ENCODE peak calls at places on chromosome X, in six cellular contexts. One of them, this sample, is unnamed.

GRCh38 chrX:28178206-28178605 is 197.0 kb upstream of the DCAF8L1 start:
- DNase-seq in cardiac muscle cell: no peak
- DNase-seq in thyroid gland: no peak
- DNase-seq in IMR-90: no peak
- DNase-seq in right atrium auricular region: no peak
- DNase-seq in transverse colon: no peak
- DNase-seq in this sample: no peak

GRCh38 chrX:16462912-16463311 is 187.0 kb upstream of the S100G start:
- DNase-seq in cardiac muscle cell: peak; percentile 40
- DNase-seq in thyroid gland: no peak
- DNase-seq in IMR-90: peak; percentile 94
- DNase-seq in right atrium auricular region: no peak
- DNase-seq in transverse colon: no peak
- DNase-seq in this sample: no peak

GRCh38 chrX:10110984-10111363 is 45.8 kb upstream of the CLCN4 start:
- DNase-seq in cardiac muscle cell: no peak
- DNase-seq in thyroid gland: peak; percentile 2
- DNase-seq in IMR-90: no peak
- DNase-seq in right atrium auricular region: no peak
- DNase-seq in transverse colon: no peak
- DNase-seq in this sample: no peak

GRCh38 chrX:15567886-15568616 is 32.7 kb downstream of the ACE2 start:
- DNase-seq in cardiac muscle cell: peak; percentile 51
- DNase-seq in thyroid gland: no peak
- DNase-seq in IMR-90: no peak
- DNase-seq in right atrium auricular region: no peak
- DNase-seq in transverse colon: no peak
- DNase-seq in this sample: peak; percentile 2

GRCh38 chrX:146264763-146265375 is 447.2 kb downstream of the SLITRK2 start:
- DNase-seq in cardiac muscle cell: no peak
- DNase-seq in thyroid gland: no peak
- DNase-seq in IMR-90: no peak
- DNase-seq in right atrium auricular region: no peak
- DNase-seq in transverse colon: no peak
- DNase-seq in this sample: no peak

GRCh38 chrX:154097003-154097596 is 417 bp downstream of the MECP2 start:
- DNase-seq in cardiac muscle cell: peak; percentile 72
- DNase-seq in thyroid gland: peak; percentile 69
- DNase-seq in IMR-90: peak; percentile 51
- DNase-seq in right atrium auricular region: no peak
- DNase-seq in transverse colon: peak; percentile 69
- DNase-seq in this sample: peak; percentile 9

GRCh38 chrX:66751136-66751782 is 112.4 kb upstream of the EDA2R start:
- DNase-seq in cardiac muscle cell: no peak
- DNase-seq in thyroid gland: no peak
- DNase-seq in IMR-90: no peak
- DNase-seq in right atrium auricular region: no peak
- DNase-seq in transverse colon: no peak
- DNase-seq in this sample: no peak

GRCh38 chrX:111244238-111244750 is 26.0 kb downstream of the CAPN6 start:
- DNase-seq in cardiac muscle cell: peak; percentile 6
- DNase-seq in thyroid gland: no peak
- DNase-seq in IMR-90: peak; percentile 14
- DNase-seq in right atrium auricular region: no peak
- DNase-seq in transverse colon: no peak
- DNase-seq in this sample: no peak

GRCh38 chrX:150683112-150683511 is 10.1 kb upstream of the MTMR1 start:
- DNase-seq in cardiac muscle cell: no peak
- DNase-seq in thyroid gland: no peak
- DNase-seq in IMR-90: no peak
- DNase-seq in right atrium auricular region: no peak
- DNase-seq in transverse colon: no peak
- DNase-seq in this sample: no peak

GRCh38 chrX:97597954-97598353 is 714.2 kb downstream of the RPA4 start:
- DNase-seq in cardiac muscle cell: no peak
- DNase-seq in thyroid gland: no peak
- DNase-seq in IMR-90: no peak
- DNase-seq in right atrium auricular region: no peak
- DNase-seq in transverse colon: no peak
- DNase-seq in this sample: no peak

GRCh38 chrX:47568656-47569295 is 7.8 kb downstream of the ARAF start:
- DNase-seq in cardiac muscle cell: no peak
- DNase-seq in thyroid gland: no peak
- DNase-seq in IMR-90: no peak
- DNase-seq in right atrium auricular region: no peak
- DNase-seq in transverse colon: no peak
- DNase-seq in this sample: no peak
- TF ChIP-seq CTCF in cardiac muscle cell: peak; percentile 34
- TF ChIP-seq CTCF in thyroid gland: no peak
- TF ChIP-seq CTCF in IMR-90: peak; percentile 33
- TF ChIP-seq CTCF in right atrium auricular region: no peak
- TF ChIP-seq CTCF in transverse colon: peak; percentile 40
- TF ChIP-seq CTCF in this sample: peak; percentile 40

DNA sequence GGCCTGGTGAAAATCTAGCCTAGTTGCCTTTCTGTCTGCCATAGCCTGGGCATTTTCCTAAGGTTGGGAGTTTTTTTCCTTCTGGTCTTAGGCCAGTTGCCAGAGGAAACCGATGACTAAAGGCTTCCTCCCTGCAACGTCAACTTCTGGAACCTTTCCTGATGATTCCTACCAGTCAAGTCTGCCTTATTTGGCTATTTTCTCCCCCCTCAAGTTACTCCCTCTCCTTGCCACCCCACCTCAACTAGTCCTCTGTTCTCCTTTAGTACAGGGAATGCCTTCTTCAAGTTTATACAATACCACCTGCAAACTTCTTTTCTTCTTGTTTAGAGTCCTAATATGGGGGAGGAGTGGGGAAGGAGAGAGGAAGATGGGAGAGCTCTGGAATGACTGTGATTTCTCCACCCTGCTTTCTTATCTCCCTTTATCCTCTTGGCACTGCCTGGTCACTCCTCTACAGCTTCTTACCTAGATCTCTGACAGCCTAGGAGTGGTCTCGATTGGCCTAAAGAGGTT is 10.6 kb downstream of the MSN start:
- DNase-seq in cardiac muscle cell: peak; percentile 93
- DNase-seq in thyroid gland: no peak
- DNase-seq in IMR-90: peak; percentile 94
- DNase-seq in right atrium auricular region: peak; percentile 71
- DNase-seq in transverse colon: no peak
- DNase-seq in this sample: peak; percentile 76
- H3K4me1 ChIP-seq in cardiac muscle cell: peaks cover 13% of the 10 kb centered on the region
- H3K4me1 ChIP-seq in thyroid gland: peaks cover 89% of the 10 kb centered on the region
- H3K4me1 ChIP-seq in IMR-90: peaks cover 13% of the 10 kb centered on the region
- H3K4me1 ChIP-seq in right atrium auricular region: no peaks in the 10 kb centered on the region
- H3K4me1 ChIP-seq in transverse colon: no peaks in the 10 kb centered on the region
- H3K4me1 ChIP-seq in this sample: peaks cover 49% of the 10 kb centered on the region

GRCh38 chrX:124925681-124926080 is 394.0 kb upstream of the TEX13C start:
- DNase-seq in cardiac muscle cell: no peak
- DNase-seq in thyroid gland: no peak
- DNase-seq in IMR-90: no peak
- DNase-seq in right atrium auricular region: no peak
- DNase-seq in transverse colon: no peak
- DNase-seq in this sample: no peak

DNA sequence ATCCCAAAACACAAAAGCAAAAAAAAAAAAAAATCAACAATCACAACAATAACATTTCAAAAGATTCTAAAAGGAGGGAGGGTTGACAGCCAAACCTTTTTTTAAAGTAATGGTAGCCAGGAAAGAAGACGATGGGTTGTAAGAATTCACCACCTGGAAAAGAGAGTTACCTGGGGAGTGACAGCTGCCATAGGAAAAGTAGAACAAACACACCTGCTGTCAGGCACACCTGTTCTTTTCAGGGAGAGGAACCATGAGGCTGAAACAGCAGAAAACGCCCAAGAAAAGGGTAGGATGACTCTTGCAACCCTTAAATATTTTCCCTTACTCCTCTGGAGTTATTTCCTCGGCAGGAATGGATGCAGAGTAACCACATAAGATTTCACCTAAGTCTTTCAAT is 388.4 kb upstream of the TEX13C start:
- DNase-seq in cardiac muscle cell: no peak
- DNase-seq in thyroid gland: no peak
- DNase-seq in IMR-90: no peak
- DNase-seq in right atrium auricular region: no peak
- DNase-seq in transverse colon: no peak
- DNase-seq in this sample: no peak
- H3K27me3 ChIP-seq in cardiac muscle cell: no peaks in the 10 kb centered on the region
- H3K27me3 ChIP-seq in thyroid gland: no peaks in the 10 kb centered on the region
- H3K27me3 ChIP-seq in IMR-90: no peaks in the 10 kb centered on the region
- H3K27me3 ChIP-seq in right atrium auricular region: no peaks in the 10 kb centered on the region
- H3K27me3 ChIP-seq in transverse colon: no peaks in the 10 kb centered on the region
- H3K27me3 ChIP-seq in this sample: no peaks in the 10 kb centered on the region

GRCh38 chrX:108221481-108221880 is 129.9 kb downstream of the ATG4A start:
- DNase-seq in cardiac muscle cell: no peak
- DNase-seq in thyroid gland: no peak
- DNase-seq in IMR-90: no peak
- DNase-seq in right atrium auricular region: no peak
- DNase-seq in transverse colon: no peak
- DNase-seq in this sample: no peak
- TF ChIP-seq CTCF in cardiac muscle cell: no peak
- TF ChIP-seq CTCF in thyroid gland: no peak
- TF ChIP-seq CTCF in IMR-90: no peak
- TF ChIP-seq CTCF in right atrium auricular region: no peak
- TF ChIP-seq CTCF in transverse colon: no peak
- TF ChIP-seq CTCF in this sample: no peak

GRCh38 chrX:24166078-24166477 is 16.5 kb downstream of the ZFX start:
- DNase-seq in cardiac muscle cell: no peak
- DNase-seq in thyroid gland: no peak
- DNase-seq in IMR-90: no peak
- DNase-seq in right atrium auricular region: no peak
- DNase-seq in transverse colon: no peak
- DNase-seq in this sample: no peak
- H3K4me1 ChIP-seq in cardiac muscle cell: peaks cover 33% of the 10 kb centered on the region
- H3K4me1 ChIP-seq in thyroid gland: peaks cover 65% of the 10 kb centered on the region
- H3K4me1 ChIP-seq in IMR-90: peaks cover 10% of the 10 kb centered on the region
- H3K4me1 ChIP-seq in right atrium auricular region: no peaks in the 10 kb centered on the region
- H3K4me1 ChIP-seq in transverse colon: peaks cover 18% of the 10 kb centered on the region
- H3K4me1 ChIP-seq in this sample: peaks cover 18% of the 10 kb centered on the region

GRCh38 chrX:107207089-107207488 is 678 bp downstream of the DNAAF6 start:
- DNase-seq in cardiac muscle cell: no peak
- DNase-seq in thyroid gland: no peak
- DNase-seq in IMR-90: no peak
- DNase-seq in right atrium auricular region: no peak
- DNase-seq in transverse colon: no peak
- DNase-seq in this sample: no peak

GRCh38 chrX:107205770-107206696 is at the start of the genes DNAAF6 and NUP62CL:
- DNase-seq in cardiac muscle cell: peak; percentile 31
- DNase-seq in thyroid gland: peak; percentile 84
- DNase-seq in IMR-90: no peak
- DNase-seq in right atrium auricular region: no peak
- DNase-seq in transverse colon: peak; percentile 72
- DNase-seq in this sample: peak; percentile 48

GRCh38 chrX:107204063-107204605 is 2.1 kb downstream of the NUP62CL start:
- DNase-seq in cardiac muscle cell: no peak
- DNase-seq in thyroid gland: no peak
- DNase-seq in IMR-90: no peak
- DNase-seq in right atrium auricular region: no peak
- DNase-seq in transverse colon: peak; percentile 55
- DNase-seq in this sample: no peak

GRCh38 chrX:107207943-107208342 is 1.5 kb downstream of the DNAAF6 start:
- DNase-seq in cardiac muscle cell: no peak
- DNase-seq in thyroid gland: no peak
- DNase-seq in IMR-90: no peak
- DNase-seq in right atrium auricular region: no peak
- DNase-seq in transverse colon: no peak
- DNase-seq in this sample: no peak

DNA sequence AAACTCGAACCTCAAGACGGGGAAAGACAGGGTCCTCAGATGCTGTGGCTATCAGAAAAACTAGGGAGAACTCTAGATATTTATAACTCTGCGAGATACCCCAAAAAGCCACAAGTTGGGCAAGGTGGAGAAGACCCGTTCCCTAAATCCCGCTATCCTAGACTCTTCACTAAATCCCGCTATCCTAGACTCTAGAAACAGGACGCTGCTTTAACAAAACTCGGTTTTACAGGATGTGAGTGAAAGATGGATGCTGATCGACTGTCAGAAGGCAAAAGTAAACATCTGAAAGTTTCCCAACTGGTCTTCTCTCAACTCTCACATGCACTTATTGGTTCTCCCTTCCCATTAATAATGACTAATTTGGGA is 270 bp downstream of the DNAAF6 start:
- DNase-seq in cardiac muscle cell: no peak
- DNase-seq in thyroid gland: no peak
- DNase-seq in IMR-90: no peak
- DNase-seq in right atrium auricular region: no peak
- DNase-seq in transverse colon: no peak
- DNase-seq in this sample: no peak
- H3K27me3 ChIP-seq in cardiac muscle cell: no peaks in the 10 kb centered on the region
- H3K27me3 ChIP-seq in thyroid gland: peaks cover 6% of the 10 kb centered on the region
- H3K27me3 ChIP-seq in IMR-90: peaks cover 2% of the 10 kb centered on the region
- H3K27me3 ChIP-seq in right atrium auricular region: peaks cover 3% of the 10 kb centered on the region
- H3K27me3 ChIP-seq in transverse colon: no peaks in the 10 kb centered on the region
- H3K27me3 ChIP-seq in this sample: no peaks in the 10 kb centered on the region

This sample was measured in foreskin keratinocyte.